ENCODE peak calls at places on chromosomes 12 and 14, in six cellular contexts. Q, Y, P, H, M and Z are unnamed samples.

GRCh38 chr12:62098131-62098530 is 162.1 kb upstream of the USP15 start:
- DNase-seq in Q (no peak), Y (no peak), P (no peak), H (no peak), M (no peak), Z (no peak)

GRCh38 chr14:72621387-72622065 is 272.4 kb downstream of the DPF3 start:
- DNase-seq in Q (no peak), Y (no peak), P (no peak), H (no peak), M (no peak), Z (no peak)

GRCh38 chr12:69966409-69966808 is 141.4 kb downstream of the MYRFL start:
- DNase-seq in Q (no peak), Y (no peak), P (peak), H (no peak), M (peak), Z (peak)

GRCh38 chr12:57868870-57869609 is 22.5 kb upstream of the CTDSP2 start:
- DNase-seq in Q (no peak), Y (peak), P (peak), H (no peak), M (no peak), Z (no peak)

GRCh38 chr14:56703947-56704346 is 106.3 kb downstream of the OTX2 start:
- DNase-seq in Q (no peak), Y (no peak), P (no peak), H (no peak), M (no peak), Z (no peak)

GRCh38 chr12:49684310-49684854 is 22.8 kb downstream of the FMNL3 start:
- DNase-seq in Q (no peak), Y (no peak), P (no peak), H (no peak), M (no peak), Z (no peak)

GRCh38 chr14:95111507-95112164 is 45.7 kb downstream of the DICER1 start:
- DNase-seq in Q (no peak), Y (no peak), P (no peak), H (no peak), M (peak), Z (no peak)

GRCh38 chr12:85274076-85274415 is 6.0 kb upstream of the ALX1 start:
- DNase-seq in Q (no peak), Y (no peak), P (no peak), H (no peak), M (no peak), Z (no peak)

GRCh38 chr14:101820283-101820798 is 58.8 kb downstream of the PPP2R5C start:
- DNase-seq in Q (peak), Y (no peak), P (no peak), H (no peak), M (no peak), Z (no peak)